ENCODE peak calls at places on chromosomes 12 and 14, in ten cellular contexts. One of them, this sample, is unnamed. For H3K9me3, H3K27me3 and H3K4me1, the result is how much of the 10 kb centered on the place peaks cover.

GRCh38 chr14:55336161-55336560 is 64.9 kb downstream of the FBXO34 start:
- DNase-seq in H1: no peak
- DNase-seq in neural progenitor cell: no peak
- DNase-seq in right cardiac atrium: no peak
- DNase-seq in heart left ventricle: no peak
- DNase-seq in suprapubic skin: no peak
- DNase-seq in IMR-90: no peak
- DNase-seq in GM23248: peak
- DNase-seq in aorta: no peak
- DNase-seq in psoas muscle: no peak
- DNase-seq in this sample: no peak

GRCh38 chr12:115320451-115320850 is 636.5 kb upstream of the TBX3 start:
- DNase-seq in H1: no peak
- DNase-seq in neural progenitor cell: no peak
- DNase-seq in right cardiac atrium: no peak
- DNase-seq in heart left ventricle: no peak
- DNase-seq in suprapubic skin: no peak
- DNase-seq in IMR-90: no peak
- DNase-seq in GM23248: no peak
- DNase-seq in aorta: no peak
- DNase-seq in psoas muscle: no peak
- DNase-seq in this sample: no peak

GRCh38 chr14:53493310-53493709 is 340.2 kb upstream of the DDHD1 start:
- DNase-seq in H1: no peak
- DNase-seq in neural progenitor cell: no peak
- DNase-seq in right cardiac atrium: no peak
- DNase-seq in heart left ventricle: no peak
- DNase-seq in suprapubic skin: no peak
- DNase-seq in IMR-90: no peak
- DNase-seq in GM23248: no peak
- DNase-seq in aorta: no peak
- DNase-seq in psoas muscle: no peak
- DNase-seq in this sample: no peak

GRCh38 chr14:59123975-59124374 is 64.5 kb upstream of the DAAM1 start:
- DNase-seq in H1: no peak
- DNase-seq in neural progenitor cell: no peak
- DNase-seq in right cardiac atrium: no peak
- DNase-seq in heart left ventricle: no peak
- DNase-seq in suprapubic skin: no peak
- DNase-seq in IMR-90: peak
- DNase-seq in GM23248: peak
- DNase-seq in aorta: no peak
- DNase-seq in psoas muscle: no peak
- DNase-seq in this sample: no peak

GRCh38 chr14:94045101-94045500 is 19.0 kb downstream of the OTUB2 start:
- DNase-seq in H1: no peak
- DNase-seq in neural progenitor cell: no peak
- DNase-seq in right cardiac atrium: no peak
- DNase-seq in heart left ventricle: no peak
- DNase-seq in suprapubic skin: peak
- DNase-seq in IMR-90: no peak
- DNase-seq in GM23248: no peak
- DNase-seq in aorta: no peak
- DNase-seq in psoas muscle: no peak
- DNase-seq in this sample: no peak

GRCh38 chr12:109270494-109270893 is 38.6 kb downstream of the FOXN4 start:
- DNase-seq in H1: no peak
- DNase-seq in neural progenitor cell: no peak
- DNase-seq in right cardiac atrium: no peak
- DNase-seq in heart left ventricle: no peak
- DNase-seq in suprapubic skin: no peak
- DNase-seq in IMR-90: no peak
- DNase-seq in GM23248: no peak
- DNase-seq in aorta: no peak
- DNase-seq in psoas muscle: no peak
- DNase-seq in this sample: no peak

GRCh38 chr14:71206766-71207371 is 299.6 kb downstream of the PCNX1 start:
- DNase-seq in H1: no peak
- DNase-seq in neural progenitor cell: no peak
- DNase-seq in right cardiac atrium: peak
- DNase-seq in heart left ventricle: peak
- DNase-seq in suprapubic skin: no peak
- DNase-seq in IMR-90: peak
- DNase-seq in GM23248: peak
- DNase-seq in aorta: peak
- DNase-seq in psoas muscle: no peak
- DNase-seq in this sample: peak

GRCh38 chr14:70018713-70019201 is 139.5 kb downstream of the SMOC1 start:
- DNase-seq in H1: no peak
- DNase-seq in neural progenitor cell: no peak
- DNase-seq in right cardiac atrium: peak
- DNase-seq in heart left ventricle: peak
- DNase-seq in suprapubic skin: no peak
- DNase-seq in IMR-90: peak
- DNase-seq in GM23248: peak
- DNase-seq in aorta: no peak
- DNase-seq in psoas muscle: no peak
- DNase-seq in this sample: no peak

GRCh38 chr12:6950944-6951540 is at the start of gene PTPN6:
- DNase-seq in H1: no peak
- DNase-seq in neural progenitor cell: no peak
- DNase-seq in right cardiac atrium: peak
- DNase-seq in heart left ventricle: peak
- DNase-seq in suprapubic skin: no peak
- DNase-seq in IMR-90: no peak
- DNase-seq in GM23248: no peak
- DNase-seq in aorta: peak
- DNase-seq in psoas muscle: peak
- DNase-seq in this sample: peak

GRCh38 chr12:40565029-40565633 is 127.1 kb upstream of the CNTN1 start:
- DNase-seq in H1: no peak
- DNase-seq in neural progenitor cell: no peak
- DNase-seq in right cardiac atrium: no peak
- DNase-seq in heart left ventricle: no peak
- DNase-seq in suprapubic skin: no peak
- DNase-seq in IMR-90: no peak
- DNase-seq in GM23248: no peak
- DNase-seq in aorta: no peak
- DNase-seq in psoas muscle: no peak
- DNase-seq in this sample: no peak

GRCh38 chr14:39372656-39373055 is 59.6 kb downstream of the FBXO33 start:
- DNase-seq in H1: no peak
- DNase-seq in neural progenitor cell: no peak
- DNase-seq in right cardiac atrium: no peak
- DNase-seq in heart left ventricle: no peak
- DNase-seq in suprapubic skin: no peak
- DNase-seq in IMR-90: peak
- DNase-seq in GM23248: peak
- DNase-seq in aorta: no peak
- DNase-seq in psoas muscle: no peak
- DNase-seq in this sample: no peak

DNA sequence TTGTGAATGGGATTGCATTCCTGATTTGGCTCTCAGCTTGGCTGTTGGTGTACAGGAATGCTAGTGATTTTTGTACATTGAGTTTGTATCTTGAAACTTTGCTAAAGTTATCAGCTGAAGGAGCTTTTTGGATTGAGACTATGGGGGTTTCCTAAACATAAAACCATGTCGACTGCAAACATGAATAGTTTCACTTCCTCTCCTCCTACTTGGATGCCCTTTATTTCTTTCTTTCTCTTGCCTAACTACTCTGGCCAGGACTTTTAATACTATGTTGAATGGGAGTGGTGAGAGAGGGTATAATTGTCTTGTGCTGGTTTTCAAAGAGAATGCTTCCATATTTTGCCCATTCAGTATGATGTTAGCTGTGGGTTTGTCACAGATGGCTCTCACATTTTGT is 141.5 kb downstream of the CEP83 start:
- DNase-seq in H1: no peak
- DNase-seq in neural progenitor cell: no peak
- DNase-seq in right cardiac atrium: no peak
- DNase-seq in heart left ventricle: no peak
- DNase-seq in suprapubic skin: no peak
- DNase-seq in IMR-90: no peak
- DNase-seq in GM23248: no peak
- DNase-seq in aorta: no peak
- DNase-seq in psoas muscle: no peak
- DNase-seq in this sample: no peak
- H3K9me3 ChIP-seq in H1: under half
- H3K9me3 ChIP-seq in neural progenitor cell: under half
- H3K9me3 ChIP-seq in right cardiac atrium: under half
- H3K9me3 ChIP-seq in heart left ventricle: under half
- H3K9me3 ChIP-seq in suprapubic skin: under half
- H3K9me3 ChIP-seq in IMR-90: under half
- H3K9me3 ChIP-seq in GM23248: under half
- H3K9me3 ChIP-seq in aorta: under half
- H3K9me3 ChIP-seq in psoas muscle: under half
- H3K9me3 ChIP-seq in this sample: under half

DNA sequence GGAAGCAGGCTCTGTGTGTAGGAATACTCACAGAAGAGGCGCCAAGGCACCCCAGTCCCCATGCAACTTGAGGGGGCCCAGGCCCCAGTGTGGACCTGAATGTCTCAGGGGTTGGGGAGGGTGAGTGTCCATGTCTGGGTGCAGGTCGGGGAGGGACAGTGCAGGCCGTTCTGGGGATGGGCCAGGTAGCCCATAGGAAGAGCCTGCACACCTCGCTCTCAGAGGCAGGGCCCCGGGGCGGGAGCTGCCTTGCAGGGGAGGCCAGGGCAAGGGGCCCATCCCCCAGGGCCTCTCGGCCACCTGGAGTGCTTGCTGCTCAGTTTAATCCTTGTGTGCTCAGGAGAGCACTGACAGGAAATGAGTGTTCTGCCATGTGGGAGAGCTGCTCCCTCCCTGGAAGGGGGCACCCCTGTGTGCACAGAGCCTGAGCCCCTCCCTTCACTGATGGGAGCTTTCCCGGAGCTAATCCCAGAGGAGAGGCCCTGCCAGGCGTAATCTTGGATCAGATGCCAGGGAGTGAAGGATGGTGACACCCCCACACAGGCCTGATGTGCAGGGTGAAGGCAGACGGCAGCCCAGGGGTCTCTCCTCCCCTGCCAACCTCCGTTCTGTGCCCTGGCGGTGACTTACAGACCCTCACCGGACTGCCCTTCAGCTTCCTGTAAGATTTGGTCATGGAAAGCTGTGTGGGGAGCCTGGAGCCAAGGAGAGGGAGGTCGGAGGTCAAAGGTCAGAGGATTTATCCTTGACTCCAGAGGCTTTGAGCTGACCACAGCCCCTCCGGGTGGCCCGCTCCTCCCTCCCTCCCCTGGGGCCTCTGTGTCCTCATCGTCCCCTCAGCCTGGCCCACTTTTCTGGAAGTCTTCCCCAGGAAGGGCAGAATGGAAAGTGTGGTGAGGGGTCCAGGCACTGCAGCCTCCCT is 24.4 kb upstream of the FBRSL1 start:
- DNase-seq in H1: no peak
- DNase-seq in neural progenitor cell: peak
- DNase-seq in right cardiac atrium: peak
- DNase-seq in heart left ventricle: peak
- DNase-seq in suprapubic skin: no peak
- DNase-seq in IMR-90: no peak
- DNase-seq in GM23248: no peak
- DNase-seq in aorta: no peak
- DNase-seq in psoas muscle: peak
- DNase-seq in this sample: peak
- H3K27me3 ChIP-seq in H1: half or more
- H3K27me3 ChIP-seq in neural progenitor cell: half or more
- H3K27me3 ChIP-seq in right cardiac atrium: under half
- H3K27me3 ChIP-seq in heart left ventricle: under half
- H3K27me3 ChIP-seq in suprapubic skin: half or more
- H3K27me3 ChIP-seq in IMR-90: under half
- H3K27me3 ChIP-seq in GM23248: under half
- H3K27me3 ChIP-seq in aorta: under half
- H3K27me3 ChIP-seq in psoas muscle: under half
- H3K27me3 ChIP-seq in this sample: under half

GRCh38 chr14:89351958-89352404 is 65.1 kb downstream of the FOXN3 start:
- DNase-seq in H1: no peak
- DNase-seq in neural progenitor cell: no peak
- DNase-seq in right cardiac atrium: no peak
- DNase-seq in heart left ventricle: no peak
- DNase-seq in suprapubic skin: no peak
- DNase-seq in IMR-90: no peak
- DNase-seq in GM23248: peak
- DNase-seq in aorta: no peak
- DNase-seq in psoas muscle: no peak
- DNase-seq in this sample: no peak
- H3K4me1 ChIP-seq in H1: under half
- H3K4me1 ChIP-seq in neural progenitor cell: under half
- H3K4me1 ChIP-seq in right cardiac atrium: under half
- H3K4me1 ChIP-seq in heart left ventricle: under half
- H3K4me1 ChIP-seq in suprapubic skin: under half
- H3K4me1 ChIP-seq in IMR-90: under half
- H3K4me1 ChIP-seq in GM23248: under half
- H3K4me1 ChIP-seq in aorta: under half
- H3K4me1 ChIP-seq in psoas muscle: under half
- H3K4me1 ChIP-seq in this sample: under half

GRCh38 chr12:119222222-119222951 is 43.7 kb downstream of the HSPB8 start:
- DNase-seq in H1: no peak
- DNase-seq in neural progenitor cell: no peak
- DNase-seq in right cardiac atrium: no peak
- DNase-seq in heart left ventricle: no peak
- DNase-seq in suprapubic skin: no peak
- DNase-seq in IMR-90: no peak
- DNase-seq in GM23248: no peak
- DNase-seq in aorta: no peak
- DNase-seq in psoas muscle: no peak
- DNase-seq in this sample: no peak
- H3K9me3 ChIP-seq in H1: under half
- H3K9me3 ChIP-seq in neural progenitor cell: under half
- H3K9me3 ChIP-seq in right cardiac atrium: under half
- H3K9me3 ChIP-seq in heart left ventricle: under half
- H3K9me3 ChIP-seq in suprapubic skin: under half
- H3K9me3 ChIP-seq in IMR-90: under half
- H3K9me3 ChIP-seq in GM23248: under half
- H3K9me3 ChIP-seq in aorta: under half
- H3K9me3 ChIP-seq in psoas muscle: under half
- H3K9me3 ChIP-seq in this sample: under half

DNA sequence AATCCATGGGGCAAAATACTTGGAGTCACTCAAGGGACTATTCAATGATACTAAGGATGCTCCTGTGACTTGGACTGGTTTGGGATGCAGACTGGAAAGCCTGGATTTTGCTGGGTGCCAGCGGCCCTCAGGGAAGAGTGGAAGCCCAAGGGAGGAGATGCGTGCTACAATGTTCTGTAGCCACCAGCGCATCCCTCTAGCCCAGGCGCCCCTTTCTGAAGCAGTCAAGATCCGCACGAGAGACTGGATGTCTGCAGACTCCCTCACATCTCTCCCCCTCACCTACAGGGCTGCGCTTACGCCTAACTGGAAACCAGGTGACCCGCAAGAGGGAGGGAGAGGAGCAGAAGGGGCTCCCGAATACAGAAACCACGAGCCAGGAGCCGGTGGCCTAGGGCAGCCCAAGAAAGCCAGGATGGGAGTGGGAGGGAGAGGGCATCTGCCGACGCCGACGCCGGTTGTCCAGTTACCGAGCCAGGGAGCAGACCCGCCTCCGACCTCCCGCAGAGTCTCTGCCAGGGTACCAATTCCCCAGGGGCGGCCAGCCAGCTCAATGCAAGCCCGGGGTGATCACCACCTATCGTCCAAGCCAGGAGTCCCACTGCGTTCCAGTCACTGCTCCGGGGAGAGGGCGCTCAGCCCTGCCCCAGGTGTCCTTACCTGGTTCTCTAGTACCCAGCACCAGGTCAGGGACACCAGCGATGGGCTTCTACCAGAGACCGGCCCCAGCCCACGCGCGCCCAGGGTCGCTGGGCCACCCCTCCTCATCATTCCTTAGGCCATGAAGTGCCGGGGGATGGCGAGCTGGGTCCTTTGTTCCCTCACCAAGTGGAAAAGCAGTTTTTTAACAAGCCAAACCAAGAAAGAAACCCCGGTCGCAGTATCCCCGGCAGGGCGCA is 1.2 kb downstream of the NTN4 start:
- DNase-seq in H1: no peak
- DNase-seq in neural progenitor cell: peak
- DNase-seq in right cardiac atrium: peak
- DNase-seq in heart left ventricle: peak
- DNase-seq in suprapubic skin: peak
- DNase-seq in IMR-90: peak
- DNase-seq in GM23248: peak
- DNase-seq in aorta: peak
- DNase-seq in psoas muscle: peak
- DNase-seq in this sample: peak
- H3K27me3 ChIP-seq in H1: half or more
- H3K27me3 ChIP-seq in neural progenitor cell: half or more
- H3K27me3 ChIP-seq in right cardiac atrium: under half
- H3K27me3 ChIP-seq in heart left ventricle: under half
- H3K27me3 ChIP-seq in suprapubic skin: under half
- H3K27me3 ChIP-seq in IMR-90: under half
- H3K27me3 ChIP-seq in GM23248: under half
- H3K27me3 ChIP-seq in aorta: under half
- H3K27me3 ChIP-seq in psoas muscle: under half
- H3K27me3 ChIP-seq in this sample: under half

This sample was measured in pancreas.